ENCODE peak calls at places on chromosome 16, in eight cellular contexts. U is HCT116; B is thoracic aorta; H is PC-3; O is small intestine; W is prostate gland; L is SJSA1; Q is naive thymus-derived CD4-positive, alpha-beta T cell. E is an unnamed sample. For H3K36me3, the result is how much of the 10 kb centered on the place peaks cover.

GRCh38 chr16:63789603-63790002 is 1332.3 kb downstream of the CDH11 start:
- DNase-seq in U (no peak), B (no peak), H (peak), O (peak), W (no peak), L (no peak), Q (no peak), E (no peak)

GRCh38 chr16:3444032-3444388 is 530 bp downstream of the NAA60 start:
- DNase-seq in U (peak), B (no peak), H (no peak), O (peak), W (no peak), L (no peak), Q (no peak), E (no peak)

GRCh38 chr16:13902677-13903076 is 17.3 kb upstream of the ERCC4 start:
- DNase-seq in U (no peak), B (no peak), H (peak), O (no peak), W (no peak), L (no peak), Q (no peak), E (no peak)

GRCh38 chr16:10616744-10617640 is 36.6 kb upstream of the EMP2 start:
- DNase-seq in U (peak), B (no peak), H (peak), O (peak), W (peak), L (no peak), Q (no peak), E (no peak)

GRCh38 chr16:4324871-4325740 is 9.2 kb downstream of the GLIS2 start:
- DNase-seq in U (no peak), B (no peak), H (no peak), O (no peak), W (no peak), L (no peak), Q (no peak), E (peak)

GRCh38 chr16:66437391-66437945 is 10.4 kb downstream of the BEAN1 start:
- DNase-seq in U (no peak), B (no peak), H (no peak), O (no peak), W (no peak), L (no peak), Q (no peak), E (no peak)

GRCh38 chr16:49859139-49859947 is 3.4 kb upstream of the ZNF423 start:
- DNase-seq in U (no peak), B (no peak), H (no peak), O (no peak), W (no peak), L (no peak), Q (no peak), E (peak)

GRCh38 chr16:23990507-23990906 is 154.7 kb downstream of the PRKCB start:
- DNase-seq in U (no peak), B (no peak), H (no peak), O (no peak), W (no peak), L (no peak), Q (no peak), E (no peak)

GRCh38 chr16:5386989-5387388 is 289.4 kb upstream of the EEF2KMT start:
- DNase-seq in U (no peak), B (no peak), H (no peak), O (no peak), W (no peak), L (no peak), Q (no peak), E (no peak)

GRCh38 chr16:72937916-72938315 is 110.0 kb downstream of the ZFHX3 start:
- DNase-seq in U (no peak), B (no peak), H (no peak), O (no peak), W (no peak), L (no peak), Q (no peak), E (no peak)

GRCh38 chr16:17432902-17433576 is 37.7 kb downstream of the XYLT1 start:
- DNase-seq in U (no peak), B (no peak), H (no peak), O (no peak), W (no peak), L (no peak), Q (no peak), E (no peak)

GRCh38 chr16:54934536-54935410 is 4.1 kb downstream of the IRX5 start:
- DNase-seq in U (no peak), B (no peak), H (no peak), O (no peak), W (peak), L (no peak), Q (no peak), E (no peak)

GRCh38 chr16:87389245-87389644 is 2.9 kb upstream of the MAP1LC3B start:
- DNase-seq in U (no peak), B (no peak), H (no peak), O (no peak), W (no peak), L (no peak), Q (no peak), E (no peak)

GRCh38 chr16:23506606-23506994 is 3.7 kb downstream of the GGA2 start:
- DNase-seq in U (no peak), B (no peak), H (no peak), O (no peak), W (no peak), L (no peak), Q (no peak), E (no peak)

GRCh38 chr16:85403693-85404092 is 209.4 kb upstream of the GSE1 start:
- DNase-seq in U (no peak), B (no peak), H (no peak), O (no peak), W (no peak), L (peak), Q (no peak), E (no peak)

GRCh38 chr16:85506358-85506911 is 106.7 kb upstream of the GSE1 start:
- DNase-seq in U (no peak), B (no peak), H (no peak), O (no peak), W (no peak), L (no peak), Q (no peak), E (no peak)

GRCh38 chr16:17578921-17579876 is 108.4 kb upstream of the XYLT1 start:
- DNase-seq in U (peak), B (peak), H (peak), O (peak), W (peak), L (peak), Q (peak), E (peak)

GRCh38 chr16:59601452-59601851 is 867.3 kb upstream of the GOT2 start:
- DNase-seq in U (no peak), B (no peak), H (no peak), O (no peak), W (no peak), L (no peak), Q (no peak), E (no peak)

GRCh38 chr16:3171855-3172593 is 16.0 kb upstream of the OR1F1 start:
- DNase-seq in U (no peak), B (no peak), H (no peak), O (no peak), W (no peak), L (no peak), Q (no peak), E (no peak)

GRCh38 chr16:72945611-72946010 is 102.3 kb downstream of the ZFHX3 start:
- DNase-seq in U (no peak), B (no peak), H (no peak), O (no peak), W (no peak), L (no peak), Q (no peak), E (no peak)

GRCh38 chr16:13808075-13808474 is 111.9 kb upstream of the ERCC4 start:
- DNase-seq in U (no peak), B (no peak), H (no peak), O (no peak), W (no peak), L (no peak), Q (no peak), E (no peak)

GRCh38 chr16:79006762-79007161 is 593.8 kb downstream of the MAF start:
- DNase-seq in U (no peak), B (no peak), H (no peak), O (no peak), W (no peak), L (no peak), Q (no peak), E (no peak)

GRCh38 chr16:48497129-48497528 is 111.9 kb upstream of the SIAH1 start:
- DNase-seq in U (no peak), B (no peak), H (no peak), O (no peak), W (no peak), L (no peak), Q (no peak), E (no peak)

GRCh38 chr16:8867483-8868271 is 1.1 kb downstream of the CARHSP1 start:
- DNase-seq in U (no peak), B (no peak), H (no peak), O (peak), W (no peak), L (peak), Q (peak), E (peak)

GRCh38 chr16:67268136-67268579 is 11.2 kb upstream of the PLEKHG4 start:
- DNase-seq in U (peak), B (no peak), H (peak), O (peak), W (no peak), L (peak), Q (no peak), E (peak)

GRCh38 chr16:48687421-48688038 is 77.5 kb upstream of the N4BP1 start:
- DNase-seq in U (peak), B (no peak), H (peak), O (peak), W (peak), L (peak), Q (no peak), E (peak)

GRCh38 chr16:10045291-10045775 is 136.9 kb downstream of the GRIN2A start:
- DNase-seq in U (no peak), B (no peak), H (no peak), O (no peak), W (no peak), L (no peak), Q (no peak), E (no peak)

GRCh38 chr16:17440131-17440530 is 30.6 kb downstream of the XYLT1 start:
- DNase-seq in U (no peak), B (no peak), H (no peak), O (no peak), W (no peak), L (no peak), Q (no peak), E (no peak)

GRCh38 chr16:51050379-51050710 is 100.7 kb downstream of the SALL1 start:
- DNase-seq in U (no peak), B (no peak), H (no peak), O (no peak), W (no peak), L (no peak), Q (no peak), E (no peak)

GRCh38 chr16:17283022-17283421 is 187.7 kb downstream of the XYLT1 start:
- DNase-seq in U (no peak), B (no peak), H (no peak), O (no peak), W (no peak), L (no peak), Q (no peak), E (no peak)

GRCh38 chr16:66740533-66740932 is 10.9 kb downstream of the DYNC1LI2 start:
- DNase-seq in U (no peak), B (no peak), H (peak), O (peak), W (no peak), L (no peak), Q (no peak), E (no peak)

DNA sequence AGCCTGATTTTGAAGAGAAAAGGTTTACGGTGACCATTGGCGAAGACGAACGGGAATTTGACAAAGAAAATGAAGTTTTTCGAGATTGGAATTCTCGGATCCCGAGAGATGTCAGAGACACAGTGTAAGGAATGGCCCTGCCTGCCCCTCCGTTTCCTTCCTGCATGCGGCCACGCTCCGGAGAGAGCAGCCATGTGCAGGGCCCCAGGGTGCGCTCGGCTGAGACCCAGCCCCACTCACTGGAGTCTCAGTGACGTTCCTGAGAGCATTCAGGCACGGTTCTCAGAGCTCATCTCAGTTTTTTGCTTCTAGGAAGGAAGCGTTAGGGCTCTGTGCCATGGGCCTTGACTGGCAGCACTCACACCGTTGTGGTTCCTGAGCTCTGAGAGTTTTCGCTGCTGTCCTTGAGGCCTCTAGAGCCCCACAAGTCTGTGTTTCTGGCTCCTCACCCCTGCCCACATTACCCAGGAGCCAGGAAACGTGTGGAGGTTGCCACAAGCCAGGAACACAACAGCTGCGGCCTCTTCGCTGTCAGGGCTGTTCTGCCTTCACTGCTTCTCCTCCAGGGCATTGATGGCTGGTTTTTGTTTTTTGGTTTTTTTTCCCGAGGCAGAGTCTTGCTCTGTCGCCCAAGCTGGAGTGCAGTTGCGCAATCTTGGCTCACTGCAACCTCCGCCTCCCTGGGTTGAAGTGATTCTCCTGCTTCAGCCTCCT is 29.8 kb downstream of the ZC3H18 start:
- DNase-seq in U (no peak), B (no peak), H (no peak), O (no peak), W (no peak), L (no peak), Q (no peak), E (no peak)
- H3K36me3 ChIP-seq in U (under half), B (under half), H (under half), O (under half), W (under half), L (half or more), Q (under half), E (under half)

GRCh38 chr16:69699915-69700314 is 26.4 kb downstream of the NQO1 start:
- DNase-seq in U (no peak), B (no peak), H (no peak), O (no peak), W (no peak), L (no peak), Q (no peak), E (no peak)

GRCh38 chr16:69698404-69698803 is 28.0 kb downstream of the NQO1 start:
- DNase-seq in U (no peak), B (no peak), H (no peak), O (no peak), W (no peak), L (no peak), Q (no peak), E (no peak)

GRCh38 chr16:69688589-69688988 is 37.8 kb downstream of the NQO1 start:
- DNase-seq in U (no peak), B (no peak), H (no peak), O (no peak), W (no peak), L (no peak), Q (no peak), E (no peak)

GRCh38 chr16:69691980-69692911 is 34.1 kb downstream of the NQO1 start:
- DNase-seq in U (no peak), B (no peak), H (no peak), O (no peak), W (no peak), L (no peak), Q (no peak), E (no peak)

GRCh38 chr16:69693916-69694315 is 32.4 kb downstream of the NQO1 start:
- DNase-seq in U (no peak), B (no peak), H (no peak), O (no peak), W (no peak), L (no peak), Q (no peak), E (no peak)
- H3K36me3 ChIP-seq in U (half or more), B (under half), H (under half), O (under half), W (under half), L (half or more), Q (under half), E (under half)

GRCh38 chr16:83917152-83918120 is 18.5 kb downstream of the MLYCD start:
- DNase-seq in U (no peak), B (no peak), H (no peak), O (no peak), W (no peak), L (no peak), Q (no peak), E (no peak)
- H3K36me3 ChIP-seq in U (under half), B (half or more), H (under half), O (under half), W (under half), L (under half), Q (under half), E (under half)

GRCh38 chr16:82124651-82125050 is 45.4 kb downstream of the MPHOSPH6 start:
- DNase-seq in U (no peak), B (no peak), H (no peak), O (no peak), W (no peak), L (no peak), Q (no peak), E (no peak)
- H3K36me3 ChIP-seq in U (under half), B (under half), H (under half), O (under half), W (under half), L (under half), Q (under half), E (under half)

DNA sequence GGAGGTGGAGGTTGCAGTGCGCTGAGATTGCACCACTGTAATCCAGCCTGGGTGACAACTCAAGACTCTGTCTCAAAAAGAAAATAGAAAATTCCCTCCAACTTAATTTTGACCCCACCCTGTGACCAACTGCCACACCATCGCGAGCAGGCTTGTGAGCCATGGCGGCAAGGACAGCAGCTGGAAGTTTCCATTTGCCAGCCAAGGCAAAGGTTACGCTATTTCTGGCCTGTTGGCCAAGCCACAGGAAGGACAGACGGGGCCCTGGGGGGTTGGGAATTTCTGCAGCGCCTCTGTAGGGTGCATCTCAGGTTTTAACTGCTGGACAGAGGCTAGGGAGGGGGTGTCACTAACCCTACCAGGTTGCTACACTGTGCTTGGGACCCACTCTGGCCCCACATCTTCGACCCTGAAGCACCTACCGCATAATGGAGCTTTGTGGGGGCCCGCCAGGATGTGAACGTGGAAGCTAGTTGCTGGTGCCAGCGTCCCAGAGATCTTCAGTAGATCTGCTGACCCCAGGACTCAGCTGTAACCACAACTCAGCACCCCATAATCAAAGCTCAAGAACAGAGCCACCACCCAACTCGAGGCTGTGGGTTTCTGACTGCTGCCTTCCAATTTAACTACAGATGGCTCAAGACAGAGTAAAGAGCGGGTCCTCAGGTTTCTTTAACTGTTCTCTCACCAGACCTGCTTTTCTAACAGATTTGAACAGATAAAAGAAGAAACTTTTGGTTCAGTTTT is 11.0 kb downstream of the KIFC3 start:
- DNase-seq in U (no peak), B (no peak), H (no peak), O (no peak), W (no peak), L (no peak), Q (no peak), E (no peak)
- H3K36me3 ChIP-seq in U (under half), B (under half), H (under half), O (under half), W (under half), L (half or more), Q (under half), E (under half)

GRCh38 chr16:46887524-46887854 is 3.3 kb downstream of the GPT2 start:
- DNase-seq in U (no peak), B (no peak), H (no peak), O (no peak), W (no peak), L (no peak), Q (no peak), E (no peak)
- H3K36me3 ChIP-seq in U (under half), B (under half), H (under half), O (under half), W (under half), L (under half), Q (under half), E (under half)

GRCh38 chr16:2149630-2150417 is 1.4 kb downstream of the RAB26 start:
- DNase-seq in U (no peak), B (no peak), H (peak), O (no peak), W (no peak), L (no peak), Q (no peak), E (peak)

GRCh38 chr16:2148714-2149629 is 547 bp downstream of the RAB26 start:
- DNase-seq in U (no peak), B (no peak), H (peak), O (peak), W (no peak), L (no peak), Q (no peak), E (peak)

GRCh38 chr16:2150418-2151187 is 2.2 kb downstream of the RAB26 start:
- DNase-seq in U (no peak), B (no peak), H (peak), O (peak), W (no peak), L (no peak), Q (no peak), E (no peak)

GRCh38 chr16:2152695-2153506 is 2.7 kb upstream of the TRAF7 start:
- DNase-seq in U (no peak), B (no peak), H (peak), O (peak), W (no peak), L (no peak), Q (no peak), E (peak)

GRCh38 chr16:2151188-2152091 is 3.0 kb downstream of the RAB26 start:
- DNase-seq in U (no peak), B (no peak), H (no peak), O (no peak), W (no peak), L (no peak), Q (no peak), E (peak)
- H3K36me3 ChIP-seq in U (under half), B (under half), H (under half), O (under half), W (under half), L (half or more), Q (under half), E (under half)

E was measured in pancreas.